ENCODE peak calls at places on chromosomes 4 and X, in seven cellular contexts. D is GM23248, I is SK-N-SH, V is HCT116, Q is neural progenitor cell, W is hepatocyte, A is MM.1S. O is an unnamed sample.

GRCh38 chr4:140135529-140136021 is 18.4 kb downstream of the MAML3 start:
- DNase-seq in V (no peak), Q (no peak), W (peak; percentile 57), D (peak; percentile 36), I (peak; percentile 84), A (no peak), O (peak; percentile 17)

GRCh38 chrX:110568396-110568795 is 209.7 kb downstream of the RTL9 start:
- DNase-seq in V (no peak), W (no peak), Q (no peak), I (no peak), D (no peak), A (no peak), O (no peak)

GRCh38 chrX:112760697-112761096 is 79.9 kb downstream of the AMOT start:
- DNase-seq in I (no peak), Q (no peak), W (no peak), A (no peak), D (peak; percentile 10), V (no peak), O (no peak)

GRCh38 chrX:110450050-110450449 is 91.4 kb downstream of the RTL9 start:
- DNase-seq in Q (peak; percentile 86), D (peak; percentile 70), V (peak; percentile 29), A (peak; percentile 77), I (peak; percentile 77), W (peak; percentile 88), O (peak; percentile 81)

GRCh38 chr4:117137143-117137542 is 51.8 kb upstream of the TRAM1L1 start:
- DNase-seq in A (no peak), D (peak; percentile 81), W (no peak), V (peak; percentile 50), Q (no peak), I (no peak), O (peak; percentile 81)

GRCh38 chr4:213971-214370 is 89.7 kb downstream of the ZNF718 start:
- DNase-seq in A (no peak), I (no peak), Q (no peak), V (no peak), W (no peak), D (no peak), O (no peak)

GRCh38 chr4:140719022-140719421 is 37.2 kb downstream of the TBC1D9 start:
- DNase-seq in W (no peak), D (peak; percentile 82), I (no peak), Q (no peak), V (no peak), A (no peak), O (no peak)

GRCh38 chrX:150870059-150870458 is 28.4 kb downstream of the CD99L2 start:
- DNase-seq in V (no peak), D (peak; percentile 2), I (no peak), A (no peak), W (no peak), Q (no peak), O (no peak)

GRCh38 chr4:28682872-28683271 is 1822.2 kb downstream of the STIM2 start:
- DNase-seq in I (no peak), D (no peak), A (no peak), W (no peak), V (no peak), Q (peak; percentile 71), O (no peak)

GRCh38 chr4:41418444-41418843 is 119.5 kb upstream of the LIMCH1 start:
- DNase-seq in W (no peak), Q (peak; percentile 18), A (no peak), I (no peak), V (no peak), D (peak; percentile 72), O (peak; percentile 24)

GRCh38 chr4:89054627-89055026 is 2.4 kb downstream of the FAM13A start:
- DNase-seq in I (no peak), V (no peak), Q (no peak), W (no peak), D (no peak), A (no peak), O (no peak)

GRCh38 chr4:102429553-102429952 is 71.6 kb upstream of the NFKB1 start:
- DNase-seq in V (peak; percentile 87), I (no peak), W (no peak), A (no peak), D (peak; percentile 84), Q (no peak), O (peak; percentile 86)

GRCh38 chr4:40486534-40486933 is 143.1 kb downstream of the RBM47 start:
- DNase-seq in V (no peak), Q (no peak), D (peak; percentile 45), W (no peak), I (no peak), A (no peak), O (peak; percentile 73)

GRCh38 chrX:44062842-44063241 is 89.7 kb upstream of the NDP start:
- DNase-seq in W (no peak), V (no peak), A (no peak), Q (no peak), D (peak; percentile 7), I (no peak), O (peak; percentile 62)

GRCh38 chr4:108247511-108248088 is 78.9 kb upstream of the LEF1 start:
- DNase-seq in V (peak; percentile 8), D (no peak), W (peak; percentile 12), I (no peak), A (peak; percentile 8), Q (peak; percentile 69), O (peak; percentile 1)

GRCh38 chrX:8743126-8743732 is 11.3 kb upstream of the ANOS1 start:
- DNase-seq in Q (peak; percentile 59), W (peak; percentile 50), A (peak; percentile 51), I (peak; percentile 41), V (no peak), D (peak; percentile 46), O (peak; percentile 69)

GRCh38 chrX:48540480-48540879 is 966 bp downstream of the TBC1D25 start:
- DNase-seq in V (no peak), Q (peak; percentile 2), A (peak; percentile 11), W (no peak), I (no peak), D (no peak), O (no peak)

GRCh38 chr4:107719211-107719926 is 665 bp downstream of the PAPSS1 start:
- DNase-seq in W (no peak), Q (no peak), A (peak; percentile 45), I (no peak), D (peak; percentile 66), V (no peak), O (peak; percentile 46)

GRCh38 chr4:25881187-25881586 is 18.4 kb upstream of the SEL1L3 start:
- DNase-seq in V (no peak), D (no peak), A (no peak), W (no peak), Q (no peak), I (no peak), O (no peak)

GRCh38 chr4:8081621-8082516 is 76.7 kb downstream of the ABLIM2 start:
- DNase-seq in W (no peak), V (no peak), Q (no peak), I (no peak), D (no peak), A (no peak), O (no peak)

GRCh38 chr4:5371415-5372190 is 320.3 kb downstream of the STK32B start:
- DNase-seq in I (no peak), Q (no peak), A (no peak), D (peak; percentile 59), V (no peak), W (no peak), O (peak; percentile 88)

GRCh38 chr4:48112017-48112667 is 21.9 kb downstream of the TXK start:
- DNase-seq in Q (no peak), A (no peak), V (no peak), I (no peak), D (peak; percentile 40), W (no peak), O (peak; percentile 40)

GRCh38 chr4:145936142-145937020 is 2.2 kb downstream of the ZNF827 start:
- DNase-seq in Q (peak; percentile 71), I (peak; percentile 91), A (peak; percentile 82), D (peak; percentile 85), W (peak; percentile 90), V (no peak), O (peak; percentile 75)

GRCh38 chr4:185424905-185425599 is 712 bp downstream of the UFSP2 start:
- DNase-seq in Q (peak; percentile 7), A (peak; percentile 34), D (no peak), W (no peak), V (no peak), I (no peak), O (no peak)

GRCh38 chr4:169144061-169144600 is 126.6 kb downstream of the SH3RF1 start:
- DNase-seq in V (no peak), Q (no peak), A (no peak), W (no peak), D (no peak), I (no peak), O (no peak)

GRCh38 chr4:7190668-7191545 is 1.4 kb upstream of the SORCS2 start:
- DNase-seq in A (no peak), W (no peak), V (no peak), D (no peak), I (no peak), Q (no peak), O (no peak)

GRCh38 chr4:177573487-177573886 is 131.2 kb upstream of the AGA start:
- DNase-seq in W (no peak), I (no peak), A (no peak), Q (no peak), D (peak; percentile 87), V (peak; percentile 44), O (peak; percentile 85)

GRCh38 chrX:40291553-40291952 is 193.8 kb upstream of the BCOR start:
- DNase-seq in A (no peak), D (no peak), Q (no peak), I (no peak), V (no peak), W (no peak), O (peak; percentile 41)

GRCh38 chrX:72121381-72121780 is 10.3 kb downstream of the RTL5 start:
- DNase-seq in D (peak; percentile 81), V (no peak), W (no peak), I (no peak), Q (no peak), A (peak; percentile 63), O (peak; percentile 85)

GRCh38 chr4:173269280-173269679 is 64.9 kb downstream of the HMGB2 start:
- DNase-seq in A (no peak), D (no peak), Q (no peak), V (no peak), W (no peak), I (peak; percentile 29), O (no peak)
- TF ChIP-seq EZH2phosphoT487 in A (no peak), D (no peak), Q (no peak), V (no peak), W (no peak), I (no peak), O (no peak)

DNA sequence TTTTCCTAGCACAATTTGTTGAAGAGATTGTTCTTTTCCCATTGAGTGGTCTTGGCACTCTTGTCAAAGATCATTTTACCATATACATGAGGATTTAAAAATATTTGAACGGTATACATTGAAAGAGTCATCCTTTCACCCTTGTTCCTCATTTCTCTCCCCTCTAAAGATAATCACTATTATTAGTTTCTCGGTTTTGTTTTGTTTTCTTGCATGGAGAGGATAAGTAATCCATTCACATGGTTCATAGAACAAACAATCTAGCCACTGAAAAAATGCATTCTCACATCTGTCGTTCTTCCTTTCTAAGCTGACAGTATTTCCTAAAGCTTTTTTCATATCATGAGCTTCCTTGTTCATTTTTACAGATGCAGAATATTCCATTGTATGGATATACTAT is 39.2 kb upstream of the MSMO1 start:
- DNase-seq in W (no peak), I (no peak), D (no peak), A (no peak), V (no peak), Q (no peak), O (no peak)
- TF ChIP-seq EZH2phosphoT487 in W (no peak), I (no peak), D (no peak), A (no peak), V (no peak), Q (no peak), O (no peak)

GRCh38 chr4:2964077-2964471 is 703 bp downstream of the GRK4 start:
- DNase-seq in Q (peak; percentile 19), D (peak; percentile 30), A (no peak), I (peak; percentile 62), W (no peak), V (no peak), O (no peak)
- TF ChIP-seq EZH2phosphoT487 in Q (peak; percentile 4), D (no peak), A (no peak), I (no peak), W (no peak), V (no peak), O (no peak)

GRCh38 chr4:12144051-12144450 is 715.4 kb upstream of the HS3ST1 start:
- DNase-seq in V (no peak), W (no peak), Q (no peak), I (no peak), A (no peak), D (no peak), O (no peak)
- TF ChIP-seq EZH2phosphoT487 in V (no peak), W (no peak), Q (no peak), I (no peak), A (no peak), D (no peak), O (no peak)